ENCODE peak calls at places on chromosomes 1 and 21, in eight cellular contexts. Y, A, F, E, R, N, L and Z are unnamed samples.

GRCh38 chr1:3930696-3931309 is 30.7 kb upstream of the C1orf174 start:
- DNase-seq in A (no peak), E (no peak), Y (no peak), F (no peak), L (no peak), R (no peak), N (no peak), Z (no peak)

GRCh38 chr1:222546548-222547259 is 1.2 kb downstream of the HHIPL2 start:
- DNase-seq in A (no peak), Y (peak), R (no peak), N (no peak), E (peak), F (no peak), L (peak), Z (no peak)

GRCh38 chr1:156896490-156897033 is 3.0 kb downstream of the PEAR1 start:
- DNase-seq in F (no peak), A (no peak), E (no peak), R (no peak), N (no peak), Y (peak), L (peak), Z (no peak)

GRCh38 chr21:19508442-19508841 is 1104.9 kb upstream of the TMPRSS15 start:
- DNase-seq in E (no peak), F (no peak), A (no peak), N (no peak), R (no peak), Y (no peak), L (no peak), Z (no peak)

GRCh38 chr1:58818991-58819390 is 35.1 kb upstream of the JUN start:
- DNase-seq in F (no peak), N (no peak), Y (no peak), E (no peak), A (no peak), R (no peak), L (no peak), Z (no peak)

GRCh38 chr21:34965200-34966174 is 83.6 kb downstream of the RUNX1 start:
- DNase-seq in F (no peak), L (peak), R (no peak), Y (no peak), A (no peak), E (no peak), N (no peak), Z (no peak)

GRCh38 chr1:100455478-100456072 is 82.4 kb upstream of the GPR88 start:
- DNase-seq in R (no peak), N (no peak), L (peak), A (no peak), Y (no peak), F (no peak), E (no peak), Z (no peak)

GRCh38 chr1:116878804-116879477 is 30.8 kb upstream of the PTGFRN start:
- DNase-seq in Y (no peak), N (peak), R (no peak), F (peak), A (no peak), E (no peak), L (peak), Z (peak)

GRCh38 chr1:13749543-13750307 is 49.7 kb downstream of the PRDM2 start:
- DNase-seq in F (peak), Y (peak), L (peak), N (no peak), E (peak), R (peak), A (no peak), Z (no peak)

GRCh38 chr1:30008998-30009657 is 714.3 kb downstream of the MATN1 start:
- DNase-seq in N (no peak), R (no peak), L (no peak), F (no peak), A (no peak), E (no peak), Y (peak), Z (no peak)

DNA sequence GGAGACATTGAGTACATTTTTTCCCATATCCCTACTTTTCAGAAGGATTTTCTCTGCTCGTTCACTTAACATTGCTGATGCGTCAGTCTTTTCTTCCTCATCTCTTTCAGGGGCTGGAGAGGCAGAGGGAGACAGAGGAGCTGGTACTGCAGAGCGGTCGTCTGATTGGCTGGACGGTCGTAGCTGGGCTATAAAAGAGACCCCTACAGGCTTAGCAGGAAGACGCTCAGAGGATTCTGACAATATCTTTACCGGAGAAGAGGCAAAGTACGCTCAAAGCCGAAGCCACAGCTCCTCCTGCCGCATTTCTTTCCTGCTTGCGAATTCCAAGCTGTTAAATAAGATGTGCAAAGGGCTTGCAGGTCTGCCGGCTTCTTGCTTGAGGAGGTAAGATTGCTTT is at the start of gene RGS4:
- DNase-seq in N (peak), A (no peak), F (peak), L (peak), R (peak), Y (peak), E (no peak), Z (no peak)
- TF ChIP-seq CTCF in N (no peak), A (no peak), F (peak), L (peak), R (peak), Y (peak), E (no peak), Z (no peak)

DNA sequence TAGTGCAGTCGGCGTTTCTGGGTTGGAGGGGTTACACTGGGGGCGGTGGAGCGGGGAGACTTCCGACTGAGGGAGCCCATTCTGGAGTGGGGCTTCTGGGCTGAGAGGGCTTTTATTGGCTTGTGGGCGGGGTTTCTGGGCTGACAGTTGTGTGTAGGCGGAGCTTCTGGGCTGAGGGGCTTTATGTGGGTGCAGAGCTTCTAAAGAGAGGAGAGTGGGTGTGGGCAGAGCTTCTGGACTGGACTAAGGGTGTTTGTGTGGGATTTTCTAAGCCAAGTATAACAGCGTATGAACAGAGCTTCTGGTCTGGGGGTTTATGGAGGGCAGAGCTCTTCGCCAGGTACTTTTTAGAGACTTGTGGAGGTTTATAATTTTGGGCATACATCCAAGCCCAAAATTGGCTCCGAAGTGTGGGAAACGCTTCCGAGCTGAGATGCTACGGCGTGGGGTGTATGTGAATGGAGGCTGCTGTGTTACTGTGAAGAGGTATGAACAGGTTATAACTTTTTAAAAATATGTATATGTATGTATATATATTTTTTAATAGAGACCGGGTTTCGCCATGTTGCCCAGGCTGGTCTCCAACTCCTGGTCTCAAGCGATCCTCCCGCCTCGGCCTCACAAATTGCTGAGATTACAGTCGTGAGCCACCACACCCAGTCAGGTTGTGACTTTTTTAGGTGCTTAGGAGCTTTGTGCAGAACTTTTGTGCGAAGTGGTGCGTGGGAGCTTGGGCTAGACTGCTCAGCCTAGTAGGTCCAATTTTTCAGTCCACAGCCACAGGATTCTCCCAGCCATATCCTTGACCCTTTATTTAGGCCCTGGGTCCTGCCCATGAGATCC is 869 bp downstream of the TMEM39B start:
- DNase-seq in F (no peak), E (no peak), R (no peak), Y (no peak), L (no peak), N (no peak), A (no peak), Z (no peak)
- TF ChIP-seq CTCF in F (no peak), E (peak), R (peak), Y (no peak), L (no peak), N (no peak), A (peak), Z (peak)

GRCh38 chr21:44964381-44964780 is 24.6 kb downstream of the SLX9 start:
- DNase-seq in E (no peak), F (no peak), R (no peak), N (no peak), A (no peak), Y (no peak), L (no peak), Z (no peak)

GRCh38 chr21:44959376-44960091 is 19.7 kb downstream of the SLX9 start:
- DNase-seq in Y (no peak), A (no peak), F (no peak), N (no peak), E (no peak), L (no peak), R (no peak), Z (no peak)

GRCh38 chr21:44960141-44961092 is 20.6 kb downstream of the SLX9 start:
- DNase-seq in L (no peak), Y (no peak), A (no peak), F (no peak), E (no peak), N (no peak), R (no peak), Z (no peak)

GRCh38 chr21:44965251-44966022 is 25.6 kb downstream of the SLX9 start:
- DNase-seq in L (peak), F (no peak), R (no peak), A (no peak), N (no peak), E (no peak), Y (no peak), Z (peak)

DNA sequence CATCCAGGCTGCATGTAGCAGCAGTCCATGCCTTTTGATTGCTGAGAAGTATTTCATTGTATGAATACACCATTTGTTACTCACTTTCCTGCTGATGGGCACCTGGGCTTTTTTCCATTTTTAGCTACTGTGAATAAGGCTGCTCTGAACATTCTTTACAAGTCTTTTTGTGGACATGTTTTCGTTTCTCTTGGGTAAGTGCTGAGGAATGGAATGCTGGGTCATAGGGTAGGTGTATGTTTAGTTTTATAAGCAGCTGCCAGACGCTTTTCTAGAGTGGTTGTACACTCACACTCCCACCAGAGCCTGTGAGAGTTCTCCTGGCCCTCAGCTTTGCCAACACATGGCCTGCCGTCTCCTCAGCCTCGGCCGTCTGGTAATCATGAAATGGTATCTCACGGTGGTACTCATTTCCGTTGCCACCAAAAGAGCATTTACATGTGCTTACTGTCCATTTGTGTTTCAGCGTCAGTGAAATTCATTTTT is 22.7 kb downstream of the SLX9 start:
- DNase-seq in E (no peak), R (no peak), Y (no peak), A (no peak), L (peak), N (no peak), F (no peak), Z (no peak)
- TF ChIP-seq CTCF in E (no peak), R (no peak), Y (no peak), A (no peak), L (no peak), N (no peak), F (no peak), Z (no peak)

GRCh38 chr1:164087893-164088292 is 471.1 kb upstream of the PBX1 start:
- DNase-seq in A (no peak), R (no peak), N (no peak), L (no peak), E (no peak), Y (no peak), F (no peak), Z (no peak)

GRCh38 chr1:164093543-164093942 is 465.4 kb upstream of the PBX1 start:
- DNase-seq in L (no peak), R (no peak), E (no peak), A (no peak), Y (no peak), N (no peak), F (no peak), Z (no peak)

GRCh38 chr1:164092603-164093353 is 466.2 kb upstream of the PBX1 start:
- DNase-seq in E (no peak), A (no peak), L (peak), R (no peak), F (no peak), Y (no peak), N (no peak), Z (no peak)
- TF ChIP-seq CTCF in E (no peak), A (no peak), L (no peak), R (no peak), F (peak), Y (peak), N (no peak), Z (peak)

GRCh38 chr1:6601049-6601864 is 1.4 kb downstream of the KLHL21 start:
- DNase-seq in Y (peak), L (peak), A (peak), N (peak), R (no peak), E (peak), F (peak), Z (peak)
- TF ChIP-seq CTCF in Y (peak), L (no peak), A (no peak), N (no peak), R (no peak), E (no peak), F (no peak), Z (no peak)

DNA sequence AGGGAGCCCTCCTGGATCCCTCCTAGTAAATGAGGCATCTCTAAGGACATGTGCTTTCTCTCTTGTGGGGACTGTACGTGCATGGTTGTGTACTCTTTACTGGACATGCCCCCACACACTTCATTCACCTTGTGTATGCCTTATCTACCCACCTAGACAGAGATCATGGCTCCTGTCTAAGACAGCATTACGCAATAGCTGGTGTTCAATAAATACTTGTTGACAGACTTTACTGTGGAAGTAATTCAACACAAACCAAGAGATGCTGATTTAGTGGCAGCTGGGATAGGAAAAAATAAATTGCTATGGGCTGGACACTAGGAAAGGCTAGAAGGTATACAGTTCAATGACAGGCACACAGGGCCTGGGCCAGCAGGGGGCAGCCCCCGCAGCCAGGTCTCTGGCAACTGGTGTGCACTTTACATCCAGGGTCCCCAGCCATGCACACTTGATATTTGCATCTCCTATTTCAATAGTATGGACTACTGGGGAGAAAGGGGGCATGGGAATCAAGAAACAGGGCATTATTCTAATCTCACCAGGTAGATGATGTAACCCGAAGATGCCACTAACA is 24.2 kb downstream of the TRABD2B start:
- DNase-seq in F (no peak), R (no peak), Y (peak), E (no peak), A (no peak), L (no peak), N (no peak), Z (no peak)
- TF ChIP-seq CTCF in F (peak), R (peak), Y (no peak), E (no peak), A (no peak), L (no peak), N (no peak), Z (peak)

GRCh38 chr1:160494620-160495019 is 28.4 kb downstream of the SLAMF6 start:
- DNase-seq in R (no peak), A (no peak), F (no peak), E (no peak), L (no peak), Y (no peak), N (no peak), Z (no peak)
- TF ChIP-seq CTCF in R (peak), A (no peak), F (no peak), E (no peak), L (no peak), Y (no peak), N (no peak), Z (peak)

GRCh38 chr1:198467907-198468306 is 72.6 kb downstream of the ATP6V1G3 start:
- DNase-seq in L (peak), Y (no peak), A (no peak), R (no peak), F (no peak), E (no peak), N (no peak), Z (no peak)

GRCh38 chr1:198463709-198464108 is 76.8 kb downstream of the ATP6V1G3 start:
- DNase-seq in R (no peak), A (no peak), N (no peak), Y (no peak), F (no peak), L (no peak), E (no peak), Z (no peak)

GRCh38 chr1:198462365-198463025 is 78.0 kb downstream of the ATP6V1G3 start:
- DNase-seq in L (peak), E (no peak), N (no peak), A (no peak), F (no peak), Y (no peak), R (no peak), Z (no peak)

GRCh38 chr1:198467342-198467741 is 73.1 kb downstream of the ATP6V1G3 start:
- DNase-seq in L (no peak), A (no peak), N (no peak), F (no peak), R (no peak), Y (no peak), E (no peak), Z (no peak)

DNA sequence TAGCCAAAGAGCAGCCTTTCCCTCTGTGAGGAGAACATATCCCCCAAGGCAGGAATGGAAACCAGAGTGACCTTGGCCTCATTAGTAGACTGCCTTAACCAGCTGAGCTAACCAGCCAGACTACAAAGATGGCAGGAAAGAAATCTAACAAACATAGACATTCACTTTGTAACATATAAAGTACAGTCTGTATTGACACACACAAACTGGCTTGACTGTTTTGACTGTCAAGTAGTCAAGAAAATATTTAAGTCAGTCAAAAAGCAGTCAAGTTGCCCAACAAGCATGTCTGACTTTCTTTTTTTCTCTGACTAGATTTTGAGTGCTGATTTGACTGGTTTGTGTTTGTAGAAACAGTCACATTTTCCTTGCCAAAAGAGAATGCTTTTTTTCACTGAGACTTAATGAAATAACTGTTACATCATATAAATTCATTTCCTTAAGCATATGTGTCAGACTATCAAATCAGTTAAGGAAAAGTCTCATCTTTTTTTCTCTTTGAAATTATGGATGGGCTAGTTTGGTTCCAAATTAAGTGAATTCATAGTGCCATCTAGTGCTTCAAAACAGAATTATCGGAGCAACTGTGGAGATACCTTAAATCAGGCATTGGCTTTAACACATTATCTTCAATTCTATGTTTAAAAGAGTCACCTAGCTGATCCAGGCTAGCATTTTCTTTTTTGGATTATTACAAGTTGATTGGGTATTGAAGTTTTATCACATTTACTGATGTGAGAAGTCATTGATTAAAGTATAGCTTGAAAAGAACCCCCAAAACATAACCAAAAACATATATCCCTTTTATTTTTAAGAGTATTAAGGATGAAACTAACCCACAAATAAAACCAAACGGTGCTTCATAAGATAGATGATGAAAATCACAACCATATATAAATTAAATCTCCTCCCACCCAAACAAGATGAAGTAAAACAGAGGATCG is 75.0 kb downstream of the ATP6V1G3 start:
- DNase-seq in R (no peak), N (no peak), L (peak), E (no peak), Y (no peak), A (no peak), F (peak), Z (peak)
- TF ChIP-seq CTCF in R (peak), N (no peak), L (peak), E (peak), Y (peak), A (peak), F (peak), Z (peak)